ENCODE peak calls at places on chromosome 9, in four cellular contexts. One of them, this sample, is unnamed.

GRCh38 chr9:16003785-16004184 is 450.9 kb downstream of the CCDC171 start:
- DNase-seq in GM19239: no peak
- DNase-seq in stimulated activated CD4-positive, alpha-beta T cell treated with anti-CD3 and anti-CD28 coated beads, Interleukin-2, amount 100 ng/mL, for 24 hours: no peak
- DNase-seq in activated T-helper 1 cell treated with Interleukin-2 at 50 U/mL for 16 hours: no peak
- DNase-seq in this sample: no peak

GRCh38 chr9:133761641-133762248 is 23.6 kb upstream of the SARDH start:
- DNase-seq in GM19239: no peak
- DNase-seq in stimulated activated CD4-positive, alpha-beta T cell treated with anti-CD3 and anti-CD28 coated beads, Interleukin-2, amount 100 ng/mL, for 24 hours: no peak
- DNase-seq in activated T-helper 1 cell treated with Interleukin-2 at 50 U/mL for 16 hours: no peak
- DNase-seq in this sample: no peak

GRCh38 chr9:78064075-78064474 is 32.5 kb upstream of the GNAQ start:
- DNase-seq in GM19239: no peak
- DNase-seq in stimulated activated CD4-positive, alpha-beta T cell treated with anti-CD3 and anti-CD28 coated beads, Interleukin-2, amount 100 ng/mL, for 24 hours: no peak
- DNase-seq in activated T-helper 1 cell treated with Interleukin-2 at 50 U/mL for 16 hours: no peak
- DNase-seq in this sample: no peak

GRCh38 chr9:7212101-7212500 is 454.3 kb downstream of the KDM4C start:
- DNase-seq in GM19239: no peak
- DNase-seq in stimulated activated CD4-positive, alpha-beta T cell treated with anti-CD3 and anti-CD28 coated beads, Interleukin-2, amount 100 ng/mL, for 24 hours: no peak
- DNase-seq in activated T-helper 1 cell treated with Interleukin-2 at 50 U/mL for 16 hours: no peak
- DNase-seq in this sample: no peak

GRCh38 chr9:105421154-105421553 is 26.7 kb upstream of the FSD1L start:
- DNase-seq in GM19239: no peak
- DNase-seq in stimulated activated CD4-positive, alpha-beta T cell treated with anti-CD3 and anti-CD28 coated beads, Interleukin-2, amount 100 ng/mL, for 24 hours: no peak
- DNase-seq in activated T-helper 1 cell treated with Interleukin-2 at 50 U/mL for 16 hours: no peak
- DNase-seq in this sample: no peak

GRCh38 chr9:91164724-91165520 is 196.8 kb downstream of the AUH start:
- DNase-seq in GM19239: no peak
- DNase-seq in stimulated activated CD4-positive, alpha-beta T cell treated with anti-CD3 and anti-CD28 coated beads, Interleukin-2, amount 100 ng/mL, for 24 hours: peak
- DNase-seq in activated T-helper 1 cell treated with Interleukin-2 at 50 U/mL for 16 hours: peak
- DNase-seq in this sample: peak

GRCh38 chr9:137739371-137739915 is 120.6 kb downstream of the EHMT1 start:
- DNase-seq in GM19239: no peak
- DNase-seq in stimulated activated CD4-positive, alpha-beta T cell treated with anti-CD3 and anti-CD28 coated beads, Interleukin-2, amount 100 ng/mL, for 24 hours: no peak
- DNase-seq in activated T-helper 1 cell treated with Interleukin-2 at 50 U/mL for 16 hours: no peak
- DNase-seq in this sample: no peak

GRCh38 chr9:86534572-86535258 is 180.5 kb upstream of the TUT7 start:
- DNase-seq in GM19239: no peak
- DNase-seq in stimulated activated CD4-positive, alpha-beta T cell treated with anti-CD3 and anti-CD28 coated beads, Interleukin-2, amount 100 ng/mL, for 24 hours: no peak
- DNase-seq in activated T-helper 1 cell treated with Interleukin-2 at 50 U/mL for 16 hours: no peak
- DNase-seq in this sample: no peak

GRCh38 chr9:124008855-124009834 is 2.4 kb upstream of the LHX2 start:
- DNase-seq in GM19239: no peak
- DNase-seq in stimulated activated CD4-positive, alpha-beta T cell treated with anti-CD3 and anti-CD28 coated beads, Interleukin-2, amount 100 ng/mL, for 24 hours: no peak
- DNase-seq in activated T-helper 1 cell treated with Interleukin-2 at 50 U/mL for 16 hours: no peak
- DNase-seq in this sample: no peak

GRCh38 chr9:36837431-36838405 is 196.3 kb downstream of the PAX5 start:
- DNase-seq in GM19239: no peak
- DNase-seq in stimulated activated CD4-positive, alpha-beta T cell treated with anti-CD3 and anti-CD28 coated beads, Interleukin-2, amount 100 ng/mL, for 24 hours: no peak
- DNase-seq in activated T-helper 1 cell treated with Interleukin-2 at 50 U/mL for 16 hours: no peak
- DNase-seq in this sample: no peak

GRCh38 chr9:2722715-2723114 is 5.4 kb downstream of the KCNV2 start:
- DNase-seq in GM19239: no peak
- DNase-seq in stimulated activated CD4-positive, alpha-beta T cell treated with anti-CD3 and anti-CD28 coated beads, Interleukin-2, amount 100 ng/mL, for 24 hours: no peak
- DNase-seq in activated T-helper 1 cell treated with Interleukin-2 at 50 U/mL for 16 hours: no peak
- DNase-seq in this sample: no peak

GRCh38 chr9:132160802-132161742 is 786 bp upstream of the NTNG2 start:
- DNase-seq in GM19239: peak
- DNase-seq in stimulated activated CD4-positive, alpha-beta T cell treated with anti-CD3 and anti-CD28 coated beads, Interleukin-2, amount 100 ng/mL, for 24 hours: peak
- DNase-seq in activated T-helper 1 cell treated with Interleukin-2 at 50 U/mL for 16 hours: peak
- DNase-seq in this sample: peak

GRCh38 chr9:98533866-98534265 is 174.9 kb downstream of the GABBR2 start:
- DNase-seq in GM19239: no peak
- DNase-seq in stimulated activated CD4-positive, alpha-beta T cell treated with anti-CD3 and anti-CD28 coated beads, Interleukin-2, amount 100 ng/mL, for 24 hours: no peak
- DNase-seq in activated T-helper 1 cell treated with Interleukin-2 at 50 U/mL for 16 hours: no peak
- DNase-seq in this sample: no peak

GRCh38 chr9:79046401-79046800 is 525.4 kb upstream of the TLE4 start:
- DNase-seq in GM19239: no peak
- DNase-seq in stimulated activated CD4-positive, alpha-beta T cell treated with anti-CD3 and anti-CD28 coated beads, Interleukin-2, amount 100 ng/mL, for 24 hours: no peak
- DNase-seq in activated T-helper 1 cell treated with Interleukin-2 at 50 U/mL for 16 hours: no peak
- DNase-seq in this sample: no peak

GRCh38 chr9:104984541-104984940 is 56.6 kb upstream of the ABCA1 start:
- DNase-seq in GM19239: no peak
- DNase-seq in stimulated activated CD4-positive, alpha-beta T cell treated with anti-CD3 and anti-CD28 coated beads, Interleukin-2, amount 100 ng/mL, for 24 hours: no peak
- DNase-seq in activated T-helper 1 cell treated with Interleukin-2 at 50 U/mL for 16 hours: no peak
- DNase-seq in this sample: no peak

GRCh38 chr9:131728961-131729360 is 10.9 kb downstream of the RAPGEF1 start:
- DNase-seq in GM19239: no peak
- DNase-seq in stimulated activated CD4-positive, alpha-beta T cell treated with anti-CD3 and anti-CD28 coated beads, Interleukin-2, amount 100 ng/mL, for 24 hours: peak
- DNase-seq in activated T-helper 1 cell treated with Interleukin-2 at 50 U/mL for 16 hours: peak
- DNase-seq in this sample: peak

GRCh38 chr9:74666625-74667316 is 169.6 kb downstream of the RORB start:
- DNase-seq in GM19239: no peak
- DNase-seq in stimulated activated CD4-positive, alpha-beta T cell treated with anti-CD3 and anti-CD28 coated beads, Interleukin-2, amount 100 ng/mL, for 24 hours: no peak
- DNase-seq in activated T-helper 1 cell treated with Interleukin-2 at 50 U/mL for 16 hours: no peak
- DNase-seq in this sample: no peak

GRCh38 chr9:110254500-110254899 is 1.8 kb downstream of the TXN start:
- DNase-seq in GM19239: no peak
- DNase-seq in stimulated activated CD4-positive, alpha-beta T cell treated with anti-CD3 and anti-CD28 coated beads, Interleukin-2, amount 100 ng/mL, for 24 hours: no peak
- DNase-seq in activated T-helper 1 cell treated with Interleukin-2 at 50 U/mL for 16 hours: no peak
- DNase-seq in this sample: no peak

GRCh38 chr9:136365775-136366223 is 2.3 kb upstream of the DNLZ start:
- DNase-seq in GM19239: no peak
- DNase-seq in stimulated activated CD4-positive, alpha-beta T cell treated with anti-CD3 and anti-CD28 coated beads, Interleukin-2, amount 100 ng/mL, for 24 hours: no peak
- DNase-seq in activated T-helper 1 cell treated with Interleukin-2 at 50 U/mL for 16 hours: no peak
- DNase-seq in this sample: no peak

GRCh38 chr9:116051528-116051927 is 102.1 kb upstream of the PAPPA start:
- DNase-seq in GM19239: no peak
- DNase-seq in stimulated activated CD4-positive, alpha-beta T cell treated with anti-CD3 and anti-CD28 coated beads, Interleukin-2, amount 100 ng/mL, for 24 hours: no peak
- DNase-seq in activated T-helper 1 cell treated with Interleukin-2 at 50 U/mL for 16 hours: no peak
- DNase-seq in this sample: no peak

GRCh38 chr9:34190996-34191892 is 12.4 kb downstream of the UBAP1 start:
- DNase-seq in GM19239: no peak
- DNase-seq in stimulated activated CD4-positive, alpha-beta T cell treated with anti-CD3 and anti-CD28 coated beads, Interleukin-2, amount 100 ng/mL, for 24 hours: no peak
- DNase-seq in activated T-helper 1 cell treated with Interleukin-2 at 50 U/mL for 16 hours: no peak
- DNase-seq in this sample: no peak

GRCh38 chr9:121603028-121603427 is 48.4 kb upstream of the DAB2IP start:
- DNase-seq in GM19239: no peak
- DNase-seq in stimulated activated CD4-positive, alpha-beta T cell treated with anti-CD3 and anti-CD28 coated beads, Interleukin-2, amount 100 ng/mL, for 24 hours: no peak
- DNase-seq in activated T-helper 1 cell treated with Interleukin-2 at 50 U/mL for 16 hours: no peak
- DNase-seq in this sample: no peak

GRCh38 chr9:131117111-131117761 is 8.2 kb upstream of the NUP214 start:
- DNase-seq in GM19239: no peak
- DNase-seq in stimulated activated CD4-positive, alpha-beta T cell treated with anti-CD3 and anti-CD28 coated beads, Interleukin-2, amount 100 ng/mL, for 24 hours: no peak
- DNase-seq in activated T-helper 1 cell treated with Interleukin-2 at 50 U/mL for 16 hours: no peak
- DNase-seq in this sample: no peak

GRCh38 chr9:35733109-35733541 is 659 bp downstream of the CREB3 start:
- DNase-seq in GM19239: no peak
- DNase-seq in stimulated activated CD4-positive, alpha-beta T cell treated with anti-CD3 and anti-CD28 coated beads, Interleukin-2, amount 100 ng/mL, for 24 hours: no peak
- DNase-seq in activated T-helper 1 cell treated with Interleukin-2 at 50 U/mL for 16 hours: no peak
- DNase-seq in this sample: no peak

GRCh38 chr9:113687107-113687679 is 188.9 kb upstream of the ZNF618 start:
- DNase-seq in GM19239: no peak
- DNase-seq in stimulated activated CD4-positive, alpha-beta T cell treated with anti-CD3 and anti-CD28 coated beads, Interleukin-2, amount 100 ng/mL, for 24 hours: no peak
- DNase-seq in activated T-helper 1 cell treated with Interleukin-2 at 50 U/mL for 16 hours: no peak
- DNase-seq in this sample: no peak

GRCh38 chr9:121927636-121928035 is 165.5 kb downstream of the TTLL11 start:
- DNase-seq in GM19239: no peak
- DNase-seq in stimulated activated CD4-positive, alpha-beta T cell treated with anti-CD3 and anti-CD28 coated beads, Interleukin-2, amount 100 ng/mL, for 24 hours: no peak
- DNase-seq in activated T-helper 1 cell treated with Interleukin-2 at 50 U/mL for 16 hours: no peak
- DNase-seq in this sample: no peak

GRCh38 chr9:127972316-127972871 is 8.4 kb downstream of the EEIG1 start:
- DNase-seq in GM19239: no peak
- DNase-seq in stimulated activated CD4-positive, alpha-beta T cell treated with anti-CD3 and anti-CD28 coated beads, Interleukin-2, amount 100 ng/mL, for 24 hours: no peak
- DNase-seq in activated T-helper 1 cell treated with Interleukin-2 at 50 U/mL for 16 hours: no peak
- DNase-seq in this sample: no peak

GRCh38 chr9:85723220-85723619 is 18.5 kb downstream of the AGTPBP1 start:
- DNase-seq in GM19239: no peak
- DNase-seq in stimulated activated CD4-positive, alpha-beta T cell treated with anti-CD3 and anti-CD28 coated beads, Interleukin-2, amount 100 ng/mL, for 24 hours: peak
- DNase-seq in activated T-helper 1 cell treated with Interleukin-2 at 50 U/mL for 16 hours: peak
- DNase-seq in this sample: peak

GRCh38 chr9:71465392-71465791 is 302.9 kb downstream of the CEMIP2 start:
- DNase-seq in GM19239: no peak
- DNase-seq in stimulated activated CD4-positive, alpha-beta T cell treated with anti-CD3 and anti-CD28 coated beads, Interleukin-2, amount 100 ng/mL, for 24 hours: no peak
- DNase-seq in activated T-helper 1 cell treated with Interleukin-2 at 50 U/mL for 16 hours: no peak
- DNase-seq in this sample: no peak

GRCh38 chr9:4986291-4986690 is 1.2 kb downstream of the JAK2 start:
- DNase-seq in GM19239: no peak
- DNase-seq in stimulated activated CD4-positive, alpha-beta T cell treated with anti-CD3 and anti-CD28 coated beads, Interleukin-2, amount 100 ng/mL, for 24 hours: no peak
- DNase-seq in activated T-helper 1 cell treated with Interleukin-2 at 50 U/mL for 16 hours: no peak
- DNase-seq in this sample: no peak

GRCh38 chr9:33233659-33234335 is 6.2 kb upstream of the SPINK4 start:
- DNase-seq in GM19239: no peak
- DNase-seq in stimulated activated CD4-positive, alpha-beta T cell treated with anti-CD3 and anti-CD28 coated beads, Interleukin-2, amount 100 ng/mL, for 24 hours: no peak
- DNase-seq in activated T-helper 1 cell treated with Interleukin-2 at 50 U/mL for 16 hours: no peak
- DNase-seq in this sample: no peak

GRCh38 chr9:2916382-2916985 is 72.6 kb upstream of the PUM3 start:
- DNase-seq in GM19239: no peak
- DNase-seq in stimulated activated CD4-positive, alpha-beta T cell treated with anti-CD3 and anti-CD28 coated beads, Interleukin-2, amount 100 ng/mL, for 24 hours: no peak
- DNase-seq in activated T-helper 1 cell treated with Interleukin-2 at 50 U/mL for 16 hours: no peak
- DNase-seq in this sample: no peak

GRCh38 chr9:131394464-131395026 is 659 bp downstream of the PRRC2B start:
- DNase-seq in GM19239: no peak
- DNase-seq in stimulated activated CD4-positive, alpha-beta T cell treated with anti-CD3 and anti-CD28 coated beads, Interleukin-2, amount 100 ng/mL, for 24 hours: peak
- DNase-seq in activated T-helper 1 cell treated with Interleukin-2 at 50 U/mL for 16 hours: peak
- DNase-seq in this sample: peak

GRCh38 chr9:73348485-73348884 is 196.8 kb downstream of the ANXA1 start:
- DNase-seq in GM19239: no peak
- DNase-seq in stimulated activated CD4-positive, alpha-beta T cell treated with anti-CD3 and anti-CD28 coated beads, Interleukin-2, amount 100 ng/mL, for 24 hours: no peak
- DNase-seq in activated T-helper 1 cell treated with Interleukin-2 at 50 U/mL for 16 hours: no peak
- DNase-seq in this sample: no peak